ENCODE peak calls at places on chromosomes 12 and 14, in nine cellular contexts. One of them, this sample, is unnamed.

GRCh38 chr12:57722716-57723629 is 15.6 kb downstream of the AGAP2 start:
- DNase-seq in psoas muscle: no peak
- DNase-seq in mesendoderm: no peak
- DNase-seq in NCI-H2081 treated with DMSO at 0.1 percent for 48 hours: no peak
- DNase-seq in activated CD8-positive, alpha-beta T cell treated with anti-CD3 and anti-CD28 coated beads, Interleukin-2, amount 10 ng/mL, durations not matched to agents 7 days and 5 days: no peak
- DNase-seq in NCI-H187: no peak
- DNase-seq in HEK293T: no peak
- DNase-seq in EL: no peak
- DNase-seq in anterior cingulate cortex: no peak
- DNase-seq in this sample: no peak

GRCh38 chr12:56863789-56864188 is 70.4 kb downstream of the SDR9C7 start:
- DNase-seq in NCI-H187: no peak
- DNase-seq in psoas muscle: no peak
- DNase-seq in activated CD8-positive, alpha-beta T cell treated with anti-CD3 and anti-CD28 coated beads, Interleukin-2, amount 10 ng/mL, durations not matched to agents 7 days and 5 days: no peak
- DNase-seq in NCI-H2081 treated with DMSO at 0.1 percent for 48 hours: no peak
- DNase-seq in anterior cingulate cortex: no peak
- DNase-seq in EL: no peak
- DNase-seq in HEK293T: no peak
- DNase-seq in mesendoderm: peak; percentile 37
- DNase-seq in this sample: no peak

GRCh38 chr12:14394317-14395058 is 29.0 kb downstream of the ATF7IP start:
- DNase-seq in EL: peak; percentile 75
- DNase-seq in NCI-H2081 treated with DMSO at 0.1 percent for 48 hours: peak; percentile 93
- DNase-seq in HEK293T: peak; percentile 45
- DNase-seq in activated CD8-positive, alpha-beta T cell treated with anti-CD3 and anti-CD28 coated beads, Interleukin-2, amount 10 ng/mL, durations not matched to agents 7 days and 5 days: peak; percentile 67
- DNase-seq in mesendoderm: peak; percentile 92
- DNase-seq in anterior cingulate cortex: no peak
- DNase-seq in psoas muscle: no peak
- DNase-seq in NCI-H187: no peak
- DNase-seq in this sample: peak; percentile 73

GRCh38 chr14:70398280-70398679 is 18.6 kb downstream of the SYNJ2BP start:
- DNase-seq in HEK293T: no peak
- DNase-seq in NCI-H2081 treated with DMSO at 0.1 percent for 48 hours: no peak
- DNase-seq in EL: no peak
- DNase-seq in anterior cingulate cortex: no peak
- DNase-seq in NCI-H187: no peak
- DNase-seq in psoas muscle: no peak
- DNase-seq in activated CD8-positive, alpha-beta T cell treated with anti-CD3 and anti-CD28 coated beads, Interleukin-2, amount 10 ng/mL, durations not matched to agents 7 days and 5 days: no peak
- DNase-seq in mesendoderm: no peak
- DNase-seq in this sample: no peak

GRCh38 chr14:51304428-51304827 is 64.4 kb downstream of the TMX1 start:
- DNase-seq in activated CD8-positive, alpha-beta T cell treated with anti-CD3 and anti-CD28 coated beads, Interleukin-2, amount 10 ng/mL, durations not matched to agents 7 days and 5 days: no peak
- DNase-seq in mesendoderm: no peak
- DNase-seq in EL: peak; percentile 76
- DNase-seq in NCI-H2081 treated with DMSO at 0.1 percent for 48 hours: no peak
- DNase-seq in HEK293T: no peak
- DNase-seq in NCI-H187: no peak
- DNase-seq in anterior cingulate cortex: no peak
- DNase-seq in psoas muscle: no peak
- DNase-seq in this sample: no peak

GRCh38 chr14:81371802-81372201 is 28.3 kb downstream of the STON2 start:
- DNase-seq in NCI-H187: no peak
- DNase-seq in EL: no peak
- DNase-seq in anterior cingulate cortex: no peak
- DNase-seq in HEK293T: no peak
- DNase-seq in mesendoderm: no peak
- DNase-seq in psoas muscle: no peak
- DNase-seq in NCI-H2081 treated with DMSO at 0.1 percent for 48 hours: no peak
- DNase-seq in activated CD8-positive, alpha-beta T cell treated with anti-CD3 and anti-CD28 coated beads, Interleukin-2, amount 10 ng/mL, durations not matched to agents 7 days and 5 days: no peak
- DNase-seq in this sample: no peak

GRCh38 chr14:26444745-26445144 is 153.1 kb downstream of the NOVA1 start:
- DNase-seq in anterior cingulate cortex: no peak
- DNase-seq in activated CD8-positive, alpha-beta T cell treated with anti-CD3 and anti-CD28 coated beads, Interleukin-2, amount 10 ng/mL, durations not matched to agents 7 days and 5 days: no peak
- DNase-seq in EL: no peak
- DNase-seq in NCI-H187: no peak
- DNase-seq in psoas muscle: no peak
- DNase-seq in NCI-H2081 treated with DMSO at 0.1 percent for 48 hours: no peak
- DNase-seq in HEK293T: no peak
- DNase-seq in mesendoderm: peak; percentile 48
- DNase-seq in this sample: no peak

GRCh38 chr14:51211149-51211548 is 28.9 kb upstream of the TMX1 start:
- DNase-seq in NCI-H187: no peak
- DNase-seq in NCI-H2081 treated with DMSO at 0.1 percent for 48 hours: peak; percentile 81
- DNase-seq in EL: no peak
- DNase-seq in HEK293T: no peak
- DNase-seq in mesendoderm: no peak
- DNase-seq in anterior cingulate cortex: no peak
- DNase-seq in psoas muscle: no peak
- DNase-seq in activated CD8-positive, alpha-beta T cell treated with anti-CD3 and anti-CD28 coated beads, Interleukin-2, amount 10 ng/mL, durations not matched to agents 7 days and 5 days: no peak
- DNase-seq in this sample: no peak

GRCh38 chr14:45716506-45716905 is 463.5 kb upstream of the MIS18BP1 start:
- DNase-seq in NCI-H2081 treated with DMSO at 0.1 percent for 48 hours: no peak
- DNase-seq in anterior cingulate cortex: no peak
- DNase-seq in mesendoderm: peak; percentile 54
- DNase-seq in psoas muscle: no peak
- DNase-seq in EL: no peak
- DNase-seq in HEK293T: peak; percentile 58
- DNase-seq in NCI-H187: no peak
- DNase-seq in activated CD8-positive, alpha-beta T cell treated with anti-CD3 and anti-CD28 coated beads, Interleukin-2, amount 10 ng/mL, durations not matched to agents 7 days and 5 days: no peak
- DNase-seq in this sample: no peak

GRCh38 chr12:121283388-121283787 is 13.1 kb downstream of the CAMKK2 start:
- DNase-seq in mesendoderm: no peak
- DNase-seq in NCI-H2081 treated with DMSO at 0.1 percent for 48 hours: no peak
- DNase-seq in HEK293T: no peak
- DNase-seq in activated CD8-positive, alpha-beta T cell treated with anti-CD3 and anti-CD28 coated beads, Interleukin-2, amount 10 ng/mL, durations not matched to agents 7 days and 5 days: no peak
- DNase-seq in psoas muscle: no peak
- DNase-seq in EL: no peak
- DNase-seq in NCI-H187: no peak
- DNase-seq in anterior cingulate cortex: no peak
- DNase-seq in this sample: no peak

GRCh38 chr12:51533799-51534198 is 57.2 kb upstream of the SCN8A start:
- DNase-seq in mesendoderm: peak; percentile 47
- DNase-seq in psoas muscle: no peak
- DNase-seq in HEK293T: no peak
- DNase-seq in activated CD8-positive, alpha-beta T cell treated with anti-CD3 and anti-CD28 coated beads, Interleukin-2, amount 10 ng/mL, durations not matched to agents 7 days and 5 days: no peak
- DNase-seq in NCI-H187: no peak
- DNase-seq in NCI-H2081 treated with DMSO at 0.1 percent for 48 hours: no peak
- DNase-seq in anterior cingulate cortex: no peak
- DNase-seq in EL: no peak
- DNase-seq in this sample: no peak

GRCh38 chr12:4850857-4851380 is 58.8 kb upstream of the KCNA1 start:
- DNase-seq in psoas muscle: no peak
- DNase-seq in activated CD8-positive, alpha-beta T cell treated with anti-CD3 and anti-CD28 coated beads, Interleukin-2, amount 10 ng/mL, durations not matched to agents 7 days and 5 days: no peak
- DNase-seq in HEK293T: no peak
- DNase-seq in anterior cingulate cortex: no peak
- DNase-seq in EL: no peak
- DNase-seq in NCI-H187: no peak
- DNase-seq in NCI-H2081 treated with DMSO at 0.1 percent for 48 hours: no peak
- DNase-seq in mesendoderm: no peak
- DNase-seq in this sample: no peak

GRCh38 chr12:3269594-3269993 is 192.4 kb downstream of the TSPAN9 start:
- DNase-seq in anterior cingulate cortex: no peak
- DNase-seq in psoas muscle: no peak
- DNase-seq in HEK293T: no peak
- DNase-seq in mesendoderm: no peak
- DNase-seq in NCI-H2081 treated with DMSO at 0.1 percent for 48 hours: no peak
- DNase-seq in EL: no peak
- DNase-seq in activated CD8-positive, alpha-beta T cell treated with anti-CD3 and anti-CD28 coated beads, Interleukin-2, amount 10 ng/mL, durations not matched to agents 7 days and 5 days: no peak
- DNase-seq in NCI-H187: no peak
- DNase-seq in this sample: no peak

GRCh38 chr12:129064201-129064881 is 211.1 kb downstream of the GLT1D1 start:
- DNase-seq in NCI-H2081 treated with DMSO at 0.1 percent for 48 hours: no peak
- DNase-seq in EL: no peak
- DNase-seq in HEK293T: no peak
- DNase-seq in psoas muscle: no peak
- DNase-seq in anterior cingulate cortex: no peak
- DNase-seq in activated CD8-positive, alpha-beta T cell treated with anti-CD3 and anti-CD28 coated beads, Interleukin-2, amount 10 ng/mL, durations not matched to agents 7 days and 5 days: no peak
- DNase-seq in NCI-H187: peak; percentile 55
- DNase-seq in mesendoderm: no peak
- DNase-seq in this sample: no peak